ENCODE peak calls at places on chromosome 9, in five cellular contexts. P is mesendoderm, M is neuronal stem cell, S is IMR-90, B is H1. J is an unnamed sample.

GRCh38 chr9:68978054-68978453 is 35.9 kb downstream of the PRKACG start:
- DNase-seq in P (no peak), M (no peak), S (no peak), B (no peak), J (no peak)

GRCh38 chr9:100269656-100270055 is 83.1 kb downstream of the TEX10 start:
- DNase-seq in P (no peak), M (no peak), S (no peak), B (no peak), J (no peak)

GRCh38 chr9:31677415-31677814 is 707.0 kb upstream of the ACO1 start:
- DNase-seq in P (no peak), M (no peak), S (no peak), B (no peak), J (no peak)

GRCh38 chr9:116156621-116157314 is 3.2 kb downstream of the PAPPA start:
- DNase-seq in P (peak), M (peak), S (peak), B (no peak), J (peak)

GRCh38 chr9:115649991-115650472 is 503.6 kb upstream of the PAPPA start:
- DNase-seq in P (no peak), M (no peak), S (peak), B (no peak), J (no peak)

GRCh38 chr9:109433476-109433875 is 64.6 kb downstream of the PTPN3 start:
- DNase-seq in P (no peak), M (no peak), S (no peak), B (no peak), J (no peak)

GRCh38 chr9:35342221-35342620 is 147.7 kb upstream of the RUSC2 start:
- DNase-seq in P (no peak), M (no peak), S (peak), B (no peak), J (no peak)

GRCh38 chr9:137494550-137495351 is 35.6 kb upstream of the NSMF start:
- DNase-seq in P (no peak), M (no peak), S (no peak), B (no peak), J (no peak)

GRCh38 chr9:21710792-21711191 is 91.6 kb upstream of the MTAP start:
- DNase-seq in P (no peak), M (no peak), S (peak), B (no peak), J (no peak)

GRCh38 chr9:130962418-130963316 is 23.6 kb upstream of the FIBCD1 start:
- DNase-seq in P (peak), M (no peak), S (peak), B (no peak), J (no peak)

GRCh38 chr9:97565262-97565661 is 63.8 kb downstream of the TMOD1 start:
- DNase-seq in P (no peak), M (no peak), S (no peak), B (no peak), J (peak)

DNA sequence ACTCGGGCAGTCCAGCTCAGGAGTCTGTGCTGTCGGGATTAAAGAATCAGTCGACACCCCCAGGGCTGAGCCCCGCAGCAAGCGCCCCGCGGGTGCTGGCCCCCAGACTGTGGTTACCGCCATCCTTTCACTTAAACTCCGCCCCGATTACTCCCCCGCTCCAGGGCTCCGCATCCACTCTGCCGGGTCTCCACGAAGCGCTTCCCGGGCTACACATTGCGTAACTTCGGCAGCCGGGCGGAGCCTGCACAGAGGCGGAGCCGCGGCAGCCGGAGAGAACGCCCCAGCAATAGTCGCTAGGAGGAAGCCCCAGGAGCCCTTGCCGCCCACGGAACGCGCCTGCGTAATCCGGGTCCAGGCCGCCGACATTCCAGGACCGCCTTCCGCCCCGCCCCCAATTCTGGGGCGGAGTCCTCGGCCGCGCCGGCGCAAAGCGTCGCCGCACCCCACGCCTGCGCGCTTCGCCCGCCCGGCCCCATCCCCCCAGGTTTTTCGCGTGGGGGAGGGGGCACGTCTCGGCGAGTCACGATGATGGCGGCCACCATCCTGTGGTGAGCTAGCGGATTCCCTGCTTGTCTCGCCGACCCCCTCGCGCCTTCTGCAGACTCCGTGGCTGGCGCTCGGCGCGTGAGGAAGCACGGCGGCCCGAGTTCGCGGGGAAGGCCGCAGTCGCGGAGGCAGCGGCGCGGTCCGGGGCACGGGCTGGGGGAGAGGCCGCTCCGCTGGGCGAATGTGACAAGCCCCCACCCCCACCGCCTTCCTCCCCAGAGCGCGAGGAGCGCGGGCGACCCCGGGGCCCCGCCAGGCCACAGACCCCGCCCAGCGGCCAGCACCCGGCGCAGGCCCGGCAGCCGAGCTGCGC is at the start of gene RAD23B:
- DNase-seq in P (peak), M (peak), S (peak), B (peak), J (peak)
- H3K23ac ChIP-seq in P (peak), M (peak), S (peak), B (no peak), J (no peak)

GRCh38 chr9:92988215-92988731 is 41.0 kb downstream of the FGD3 start:
- DNase-seq in P (no peak), M (no peak), S (no peak), B (no peak), J (peak)
- H2BK120ac ChIP-seq in P (no peak), M (no peak), S (no peak), B (peak), J (no peak)

GRCh38 chr9:129272348-129273025 is 94.4 kb upstream of the IER5L start:
- DNase-seq in P (no peak), M (no peak), S (no peak), B (no peak), J (no peak)
- H3K4me2 ChIP-seq in P (no peak), M (no peak), S (no peak), B (no peak), J (no peak)

GRCh38 chr9:123036886-123037540 is 3.5 kb downstream of the GPR21 start:
- DNase-seq in P (no peak), M (no peak), S (peak), B (no peak), J (no peak)

GRCh38 chr9:123034881-123035465 is 1.5 kb downstream of the GPR21 start:
- DNase-seq in P (no peak), M (no peak), S (no peak), B (no peak), J (no peak)

GRCh38 chr9:123031963-123032362 is 1.5 kb upstream of the GPR21 start:
- DNase-seq in P (no peak), M (no peak), S (no peak), B (no peak), J (no peak)

GRCh38 chr9:123033352-123033751 is at the start of gene GPR21:
- DNase-seq in P (peak), M (peak), S (no peak), B (no peak), J (no peak)

GRCh38 chr9:123033864-123034598 is 564 bp downstream of the GPR21 start:
- DNase-seq in P (no peak), M (no peak), S (peak), B (no peak), J (no peak)
- H3K23ac ChIP-seq in P (no peak), M (no peak), S (no peak), B (no peak), J (no peak)

DNA sequence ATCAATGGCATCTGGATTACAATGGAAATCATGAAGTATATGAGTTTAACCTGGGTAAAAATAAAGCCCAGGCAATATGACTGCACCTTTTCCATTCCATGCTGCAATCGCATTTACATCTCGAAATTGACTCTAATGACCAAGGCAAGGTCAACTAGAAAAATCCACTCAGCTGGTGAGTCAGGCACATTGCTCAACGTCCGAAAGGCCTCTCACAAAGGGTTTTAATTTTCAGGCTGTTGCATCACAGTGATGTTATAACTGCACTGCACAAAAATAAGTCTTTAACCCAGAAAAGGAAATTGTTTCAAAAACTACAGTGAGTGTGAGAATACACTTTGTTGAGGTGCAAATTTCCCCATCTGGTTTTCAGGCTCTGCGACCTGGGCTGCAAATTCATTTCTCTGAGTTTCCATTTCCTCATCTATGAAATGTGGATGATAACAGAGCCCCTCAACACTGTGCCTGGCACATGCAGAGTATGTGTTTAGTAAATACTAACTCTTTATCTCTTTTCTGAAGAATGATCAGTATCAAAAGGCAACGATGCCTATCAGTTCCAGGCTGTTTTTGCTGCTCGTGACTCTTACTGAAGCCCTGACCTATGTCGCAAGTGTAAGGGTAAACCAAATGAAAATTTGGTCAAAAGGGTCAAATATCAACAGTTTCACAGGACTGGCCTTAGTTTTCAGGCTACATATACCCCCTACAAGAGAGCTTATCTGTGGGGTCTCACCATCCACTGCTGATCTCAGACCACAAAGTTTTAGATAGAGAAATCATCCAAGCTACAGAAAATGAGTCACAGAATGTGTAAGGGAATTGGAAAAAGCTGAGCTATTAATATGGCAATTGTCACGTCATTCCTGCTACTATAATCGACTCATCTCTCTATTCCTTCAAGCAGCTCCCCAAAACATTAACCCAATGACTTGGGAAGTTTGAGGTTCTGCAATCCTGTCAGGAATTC is 4.1 kb downstream of the NFIL3 start:
- DNase-seq in P (peak), M (no peak), S (peak), B (no peak), J (no peak)
- H2BK120ac ChIP-seq in P (no peak), M (no peak), S (peak), B (no peak), J (no peak)

GRCh38 chr9:695252-695651 is 146.2 kb upstream of the DMRT1 start:
- DNase-seq in P (no peak), M (no peak), S (no peak), B (no peak), J (no peak)
- H3K4me2 ChIP-seq in P (no peak), M (no peak), S (peak), B (no peak), J (no peak)

GRCh38 chr9:124886866-124887492 is 25.0 kb downstream of the ARPC5L start:
- DNase-seq in P (no peak), M (no peak), S (no peak), B (no peak), J (no peak)
- H3K23ac ChIP-seq in P (no peak), M (peak), S (no peak), B (no peak), J (no peak)

GRCh38 chr9:133715295-133715865 is 22.8 kb downstream of the SARDH start:
- DNase-seq in P (no peak), M (no peak), S (peak), B (no peak), J (peak)
- H2BK120ac ChIP-seq in P (no peak), M (no peak), S (peak), B (no peak), J (no peak)

GRCh38 chr9:113567361-113568080 is 104.0 kb downstream of the RGS3 start:
- DNase-seq in P (no peak), M (no peak), S (no peak), B (no peak), J (no peak)
- H3K4me2 ChIP-seq in P (no peak), M (no peak), S (no peak), B (no peak), J (no peak)

DNA sequence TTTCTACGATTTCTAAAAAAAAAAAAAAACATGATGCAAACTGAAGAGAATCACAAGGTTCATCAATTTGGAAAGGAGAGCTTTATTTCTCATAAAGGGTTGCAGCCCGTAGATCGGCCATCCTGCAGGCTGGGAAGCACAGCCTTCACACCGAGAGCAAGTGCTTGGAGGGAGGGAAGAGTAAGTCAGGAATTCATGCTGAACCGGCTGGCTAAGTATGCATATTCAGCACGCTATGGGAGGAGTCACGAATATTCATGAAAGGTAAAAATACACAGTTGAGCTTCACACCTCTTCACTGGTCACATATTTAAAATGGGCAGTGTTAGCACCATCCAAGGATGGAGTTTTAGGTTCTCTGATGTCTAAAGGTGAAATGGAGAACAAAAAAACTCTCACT is 52.6 kb upstream of the SEMA4D start:
- DNase-seq in P (peak), M (no peak), S (no peak), B (no peak), J (no peak)
- H3K23ac ChIP-seq in P (no peak), M (no peak), S (no peak), B (no peak), J (no peak)

J was measured in H9.